ENCODE peak calls at places on chromosomes 16 and 17, in six cellular contexts. C is GM23248; Y is prostate gland; A is CD8-positive, alpha-beta memory T cell; O is heart right ventricle; Q is thoracic aorta. D is an unnamed sample. For H3K27me3, the result is how much of the 10 kb centered on the place peaks cover.

GRCh38 chr16:86884256-86884655 is 305.9 kb downstream of the FOXL1 start:
- DNase-seq in A (no peak), C (no peak), O (no peak), Q (no peak), Y (no peak), D (no peak)

GRCh38 chr16:85582177-85582888 is 30.8 kb upstream of the GSE1 start:
- DNase-seq in O (no peak), Y (no peak), A (no peak), Q (no peak), C (peak), D (no peak)

GRCh38 chr16:48960830-48961229 is 320.8 kb downstream of the CBLN1 start:
- DNase-seq in Y (no peak), Q (no peak), A (no peak), O (no peak), C (no peak), D (no peak)

GRCh38 chr16:57427307-57427706 is 19.9 kb downstream of the CIAPIN1 start:
- DNase-seq in C (no peak), Q (no peak), Y (no peak), O (no peak), A (no peak), D (no peak)

GRCh38 chr16:11681526-11681925 is 13.3 kb downstream of the SNN start:
- DNase-seq in Y (no peak), Q (no peak), O (no peak), A (no peak), C (no peak), D (no peak)

GRCh38 chr16:30065943-30066881 is 652 bp downstream of the ALDOA start:
- DNase-seq in Q (no peak), Y (no peak), A (no peak), O (peak), C (peak), D (no peak)

GRCh38 chr17:49925916-49926315 is 43.1 kb upstream of the DLX4 start:
- DNase-seq in C (peak), A (no peak), Y (no peak), Q (no peak), O (peak), D (no peak)

GRCh38 chr17:30588798-30589247 is 111.6 kb downstream of the GOSR1 start:
- DNase-seq in Q (no peak), A (no peak), Y (no peak), C (no peak), O (no peak), D (no peak)

GRCh38 chr17:45406107-45406506 is 26.6 kb downstream of the ARHGAP27 start:
- DNase-seq in A (no peak), O (no peak), Y (no peak), Q (no peak), C (no peak), D (no peak)

GRCh38 chr16:23949630-23950290 is 114.0 kb downstream of the PRKCB start:
- DNase-seq in C (no peak), Q (no peak), O (no peak), Y (no peak), A (peak), D (peak)

GRCh38 chr16:21302454-21302853 is 24.4 kb upstream of the CRYM start:
- DNase-seq in O (no peak), Q (no peak), A (no peak), Y (no peak), C (peak), D (no peak)

GRCh38 chr16:15788846-15789239 is 68.0 kb downstream of the MYH11 start:
- DNase-seq in C (peak), Y (no peak), O (no peak), A (no peak), Q (no peak), D (no peak)

GRCh38 chr16:17526956-17527355 is 56.2 kb upstream of the XYLT1 start:
- DNase-seq in O (no peak), A (no peak), Y (no peak), Q (no peak), C (no peak), D (no peak)

GRCh38 chr17:46774108-46774737 is 44.3 kb downstream of the WNT3 start:
- DNase-seq in O (no peak), Q (no peak), C (peak), A (no peak), Y (no peak), D (no peak)

GRCh38 chr17:82384730-82385429 is 13.3 kb downstream of the UTS2R start:
- DNase-seq in O (peak), Q (peak), Y (peak), C (peak), A (no peak), D (no peak)

GRCh38 chr17:19744492-19744891 is 3.6 kb downstream of the ALDH3A1 start:
- DNase-seq in C (no peak), Q (no peak), Y (no peak), A (no peak), O (peak), D (peak)

DNA sequence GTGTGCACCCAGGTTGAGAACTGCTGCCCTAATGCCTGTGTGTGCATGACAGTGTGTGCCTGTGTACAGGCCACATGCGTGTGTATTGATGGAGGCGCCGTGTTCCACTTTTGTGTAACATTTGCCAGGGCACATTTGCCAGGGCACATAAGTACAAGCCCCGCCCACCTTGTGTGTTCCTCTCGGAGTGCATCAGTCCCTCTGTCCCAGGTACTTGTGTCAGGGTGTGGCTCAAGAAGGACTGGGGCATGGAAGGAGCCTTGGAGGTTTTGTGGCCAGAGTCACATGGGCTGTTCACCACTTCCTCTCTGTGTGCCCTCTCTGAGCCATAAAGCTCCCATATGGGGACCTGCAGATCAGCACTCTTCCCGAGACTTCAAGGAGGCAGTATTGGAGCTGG is 73.9 kb downstream of the MRM1 start:
- DNase-seq in Q (no peak), A (no peak), C (no peak), Y (no peak), O (no peak), D (peak)
- H3K4me3 ChIP-seq in Q (no peak), A (peak), C (no peak), Y (no peak), O (no peak), D (peak)

DNA sequence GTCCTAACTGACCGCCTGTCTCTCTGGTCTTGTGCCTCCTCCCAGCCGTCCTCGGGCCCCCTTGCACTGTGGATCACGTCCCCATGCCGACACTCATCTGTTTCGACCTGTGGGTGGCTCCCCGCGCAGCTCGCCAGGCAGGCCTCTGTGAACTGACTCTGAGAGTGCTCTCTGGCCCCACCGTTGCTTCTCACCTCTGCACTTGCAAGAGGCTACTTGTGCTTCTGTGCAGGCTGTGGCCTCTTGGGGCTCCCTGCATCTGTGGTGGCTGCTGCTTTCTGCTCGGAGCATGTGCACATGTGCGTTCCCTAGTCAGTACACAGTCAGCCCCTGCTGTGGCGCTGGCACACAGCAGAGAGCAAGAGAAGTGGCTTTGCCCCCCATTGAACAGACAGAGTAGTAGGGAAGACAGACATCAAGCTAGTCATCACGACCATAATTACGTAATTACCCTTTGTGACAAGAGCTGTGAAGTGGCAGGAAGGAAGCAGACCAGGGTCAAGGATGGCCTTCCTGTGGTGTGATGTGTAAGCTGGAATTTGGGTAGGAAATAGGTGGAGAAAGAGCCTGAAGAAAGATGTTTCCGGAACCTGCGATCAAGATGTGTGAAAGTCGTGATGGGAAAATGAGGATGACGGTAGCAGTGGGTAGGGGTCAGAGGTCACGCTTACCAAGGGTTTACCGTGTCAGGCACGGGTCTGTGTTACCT is 256.0 kb upstream of the CACNG5 start:
- DNase-seq in A (no peak), C (no peak), Q (no peak), O (no peak), Y (no peak), D (no peak)
- H3K27ac ChIP-seq in A (no peak), C (no peak), Q (no peak), O (no peak), Y (peak), D (no peak)

GRCh38 chr17:37756060-37756459 is 11.2 kb upstream of the HNF1B start:
- DNase-seq in Y (no peak), O (no peak), A (no peak), C (no peak), Q (no peak), D (no peak)
- H3K27me3 ChIP-seq in Y (under half), O (under half), A (under half), C (under half), Q (under half), D (under half)

GRCh38 chr16:14101415-14101814 is 30.3 kb downstream of the MRTFB start:
- DNase-seq in O (no peak), Y (no peak), A (no peak), C (no peak), Q (no peak), D (no peak)

GRCh38 chr16:14098081-14098480 is 27.0 kb downstream of the MRTFB start:
- DNase-seq in Y (no peak), C (peak), O (no peak), Q (no peak), A (no peak), D (no peak)

GRCh38 chr16:14100825-14101224 is 29.7 kb downstream of the MRTFB start:
- DNase-seq in Q (no peak), Y (no peak), C (no peak), A (no peak), O (no peak), D (no peak)

GRCh38 chr16:14095883-14096551 is 24.9 kb downstream of the MRTFB start:
- DNase-seq in Y (no peak), O (no peak), A (no peak), C (no peak), Q (no peak), D (no peak)

DNA sequence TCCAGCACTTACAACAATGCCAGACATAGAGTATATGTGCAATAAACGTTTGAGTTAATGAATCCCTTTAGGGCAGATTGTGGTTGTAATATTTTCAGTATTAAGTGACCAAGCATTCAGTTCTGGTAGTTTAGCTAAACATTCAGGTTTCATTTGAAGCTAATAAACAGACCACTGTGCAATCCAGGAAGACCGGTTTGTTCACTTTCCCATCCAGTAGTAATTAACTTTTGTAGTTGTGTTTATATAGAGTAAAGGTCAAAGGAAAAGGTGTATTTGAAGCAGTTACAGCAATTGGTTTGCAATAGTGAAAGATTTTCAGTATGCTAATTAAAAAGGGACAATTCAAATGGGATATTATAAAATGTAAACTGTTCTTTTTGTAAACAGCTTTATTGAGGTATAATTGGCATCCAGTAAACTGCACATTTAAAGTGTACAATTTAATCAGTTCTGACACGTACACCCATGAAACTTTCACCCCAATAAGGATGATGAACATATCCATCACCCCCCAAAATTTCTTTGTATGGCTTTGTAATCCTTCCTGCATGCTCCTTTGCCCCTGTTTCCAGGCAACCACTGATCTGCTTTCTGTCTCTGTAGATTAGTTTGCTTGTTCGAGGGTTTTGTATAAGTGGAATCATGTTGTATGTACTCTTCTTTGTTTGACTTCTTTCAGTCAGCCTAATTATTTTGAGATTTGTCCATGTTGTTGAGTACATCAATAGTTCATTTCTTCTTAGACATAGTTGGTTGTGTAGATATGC is 26.2 kb downstream of the MRTFB start:
- DNase-seq in Y (peak), Q (no peak), O (no peak), A (no peak), C (no peak), D (no peak)
- H3K4me3 ChIP-seq in Y (no peak), Q (no peak), O (no peak), A (no peak), C (no peak), D (no peak)